ENCODE peak calls at places on chromosomes 3 and 15, in four cellular contexts. One of them, this sample, is unnamed.

GRCh38 chr3:73605388-73605787 is 19.4 kb downstream of the PDZRN3 start:
- DNase-seq in AG04450: no peak
- DNase-seq in prostate gland: no peak
- DNase-seq in WERI-Rb-1: no peak
- DNase-seq in this sample: no peak

GRCh38 chr15:96350321-96350720 is 19.8 kb downstream of the NR2F2 start:
- DNase-seq in AG04450: no peak
- DNase-seq in prostate gland: no peak
- DNase-seq in WERI-Rb-1: no peak
- DNase-seq in this sample: no peak

GRCh38 chr3:188890572-188891270 is 281.1 kb upstream of the TPRG1 start:
- DNase-seq in AG04450: no peak
- DNase-seq in prostate gland: no peak
- DNase-seq in WERI-Rb-1: no peak
- DNase-seq in this sample: no peak

GRCh38 chr3:194671511-194671899 is 486 bp downstream of the LSG1 start:
- DNase-seq in AG04450: no peak
- DNase-seq in prostate gland: no peak
- DNase-seq in WERI-Rb-1: no peak
- DNase-seq in this sample: peak

GRCh38 chr3:97510795-97511194 is 253.8 kb upstream of the ARL6 start:
- DNase-seq in AG04450: no peak
- DNase-seq in prostate gland: no peak
- DNase-seq in WERI-Rb-1: no peak
- DNase-seq in this sample: no peak

GRCh38 chr15:66993874-66994696 is 71.3 kb upstream of the SMAD3 start:
- DNase-seq in AG04450: no peak
- DNase-seq in prostate gland: no peak
- DNase-seq in WERI-Rb-1: no peak
- DNase-seq in this sample: no peak

GRCh38 chr3:12356996-12357395 is 68.1 kb downstream of the PPARG start:
- DNase-seq in AG04450: no peak
- DNase-seq in prostate gland: no peak
- DNase-seq in WERI-Rb-1: no peak
- DNase-seq in this sample: no peak

GRCh38 chr3:21694506-21694905 is 56.5 kb downstream of the ZNF385D start:
- DNase-seq in AG04450: no peak
- DNase-seq in prostate gland: no peak
- DNase-seq in WERI-Rb-1: no peak
- DNase-seq in this sample: no peak

GRCh38 chr3:13134879-13135206 is 61.6 kb upstream of the IQSEC1 start:
- DNase-seq in AG04450: no peak
- DNase-seq in prostate gland: no peak
- DNase-seq in WERI-Rb-1: peak
- DNase-seq in this sample: no peak

GRCh38 chr3:40185029-40185695 is 124.3 kb upstream of the EIF1B start:
- DNase-seq in AG04450: no peak
- DNase-seq in prostate gland: no peak
- DNase-seq in WERI-Rb-1: no peak
- DNase-seq in this sample: no peak

GRCh38 chr3:66482005-66482404 is 18.8 kb downstream of the LRIG1 start:
- DNase-seq in AG04450: no peak
- DNase-seq in prostate gland: no peak
- DNase-seq in WERI-Rb-1: no peak
- DNase-seq in this sample: no peak

GRCh38 chr3:5219216-5219615 is 31.7 kb downstream of the EDEM1 start:
- DNase-seq in AG04450: no peak
- DNase-seq in prostate gland: no peak
- DNase-seq in WERI-Rb-1: no peak
- DNase-seq in this sample: no peak

GRCh38 chr3:15287565-15288330 is 44.6 kb downstream of the SH3BP5 start:
- DNase-seq in AG04450: peak
- DNase-seq in prostate gland: no peak
- DNase-seq in WERI-Rb-1: no peak
- DNase-seq in this sample: no peak

GRCh38 chr3:53130179-53131135 is at the start of gene RFT1:
- DNase-seq in AG04450: peak
- DNase-seq in prostate gland: peak
- DNase-seq in WERI-Rb-1: peak
- DNase-seq in this sample: no peak

GRCh38 chr3:53134631-53135232 is 4.5 kb upstream of the RFT1 start:
- DNase-seq in AG04450: peak
- DNase-seq in prostate gland: peak
- DNase-seq in WERI-Rb-1: peak
- DNase-seq in this sample: no peak

GRCh38 chr3:53132347-53132746 is 2.1 kb upstream of the RFT1 start:
- DNase-seq in AG04450: no peak
- DNase-seq in prostate gland: no peak
- DNase-seq in WERI-Rb-1: no peak
- DNase-seq in this sample: no peak

GRCh38 chr3:53129344-53129743 is 891 bp downstream of the RFT1 start:
- DNase-seq in AG04450: no peak
- DNase-seq in prostate gland: no peak
- DNase-seq in WERI-Rb-1: no peak
- DNase-seq in this sample: no peak

DNA sequence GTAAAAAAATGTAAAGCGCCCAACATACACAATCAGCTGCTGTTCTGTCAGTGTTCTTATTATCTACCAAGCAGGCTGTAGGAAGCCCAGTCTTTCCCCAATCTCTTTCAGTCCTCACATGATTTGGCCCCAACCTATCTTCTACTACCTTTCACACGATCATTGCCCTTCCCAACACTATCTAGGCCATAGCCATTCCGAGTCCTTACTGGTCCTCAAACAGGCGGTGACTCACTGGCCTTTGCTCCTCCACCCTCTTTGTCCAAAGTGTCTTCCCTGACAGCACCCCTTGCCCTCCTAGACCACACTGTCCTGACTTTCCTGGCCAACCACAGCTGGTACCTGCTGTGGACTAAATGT is 881 bp upstream of the RFT1 start:
- DNase-seq in AG04450: no peak
- DNase-seq in prostate gland: no peak
- DNase-seq in WERI-Rb-1: no peak
- DNase-seq in this sample: no peak
- H3K4me3 ChIP-seq in AG04450: peak
- H3K4me3 ChIP-seq in prostate gland: no peak
- H3K4me3 ChIP-seq in WERI-Rb-1: peak
- H3K4me3 ChIP-seq in this sample: peak

DNA sequence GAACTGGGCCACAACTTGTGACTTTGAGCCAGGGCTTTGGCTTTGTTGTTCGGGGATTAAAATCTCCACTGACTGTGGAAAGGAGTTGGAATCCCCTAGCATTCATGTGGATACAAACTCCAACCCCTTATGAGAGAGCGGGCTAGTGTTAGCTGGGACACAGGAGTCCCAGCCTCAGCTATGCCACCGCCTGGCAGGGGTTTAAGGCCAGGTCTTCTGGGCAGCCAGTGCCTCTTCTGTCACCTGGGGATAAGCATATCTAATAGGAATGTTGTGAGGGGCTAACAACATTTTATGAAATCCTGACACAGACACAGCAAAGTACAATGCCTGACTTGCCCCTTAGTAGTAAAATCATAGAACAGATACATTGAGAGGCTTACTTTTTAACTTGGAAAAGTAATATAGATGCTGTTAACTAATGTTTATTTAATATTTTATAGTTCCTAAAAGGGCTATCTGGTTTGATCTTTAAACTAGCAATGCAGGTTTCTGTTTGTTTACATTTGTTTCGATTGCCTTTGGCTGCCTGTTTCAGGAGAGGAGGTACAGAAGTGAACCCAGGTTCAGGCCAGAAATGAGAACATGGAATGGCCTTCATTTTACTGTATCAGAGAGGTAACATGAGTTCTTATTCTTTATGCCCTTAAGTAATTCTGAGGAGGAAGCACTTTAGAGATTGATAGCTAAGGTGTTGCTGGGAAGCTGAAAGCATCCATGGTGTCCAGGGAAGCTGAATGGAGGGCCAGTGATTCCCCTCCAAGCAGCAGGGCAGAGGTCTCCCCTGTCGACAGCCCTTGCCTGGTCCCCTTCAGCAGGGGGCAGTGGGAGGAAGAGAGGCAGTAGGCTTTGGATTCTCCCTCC is 8.7 kb downstream of the GPR160 start:
- DNase-seq in AG04450: no peak
- DNase-seq in prostate gland: peak
- DNase-seq in WERI-Rb-1: no peak
- DNase-seq in this sample: no peak
- H3K4me3 ChIP-seq in AG04450: no peak
- H3K4me3 ChIP-seq in prostate gland: no peak
- H3K4me3 ChIP-seq in WERI-Rb-1: no peak
- H3K4me3 ChIP-seq in this sample: peak

GRCh38 chr15:60396560-60396963 is 1.2 kb downstream of the ANXA2 start:
- DNase-seq in AG04450: no peak
- DNase-seq in prostate gland: no peak
- DNase-seq in WERI-Rb-1: no peak
- DNase-seq in this sample: no peak

GRCh38 chr15:60396964-60397771 is 618 bp downstream of the ANXA2 start:
- DNase-seq in AG04450: no peak
- DNase-seq in prostate gland: peak
- DNase-seq in WERI-Rb-1: no peak
- DNase-seq in this sample: no peak

GRCh38 chr15:60392986-60393811 is 4.6 kb downstream of the ANXA2 start:
- DNase-seq in AG04450: no peak
- DNase-seq in prostate gland: peak
- DNase-seq in WERI-Rb-1: no peak
- DNase-seq in this sample: peak

GRCh38 chr15:60396100-60396499 is 1.7 kb downstream of the ANXA2 start:
- DNase-seq in AG04450: no peak
- DNase-seq in prostate gland: no peak
- DNase-seq in WERI-Rb-1: no peak
- DNase-seq in this sample: no peak

GRCh38 chr15:60395276-60396011 is 2.3 kb downstream of the ANXA2 start:
- DNase-seq in AG04450: no peak
- DNase-seq in prostate gland: no peak
- DNase-seq in WERI-Rb-1: no peak
- DNase-seq in this sample: no peak
- H3K4me3 ChIP-seq in AG04450: peak
- H3K4me3 ChIP-seq in prostate gland: peak
- H3K4me3 ChIP-seq in WERI-Rb-1: no peak
- H3K4me3 ChIP-seq in this sample: peak

GRCh38 chr3:112038863-112039262 is 4.3 kb downstream of the TMPRSS7 start:
- DNase-seq in AG04450: no peak
- DNase-seq in prostate gland: no peak
- DNase-seq in WERI-Rb-1: no peak
- DNase-seq in this sample: no peak

GRCh38 chr3:112047264-112047663 is 12.7 kb downstream of the TMPRSS7 start:
- DNase-seq in AG04450: no peak
- DNase-seq in prostate gland: no peak
- DNase-seq in WERI-Rb-1: no peak
- DNase-seq in this sample: no peak

GRCh38 chr3:112046599-112046998 is 12.1 kb downstream of the TMPRSS7 start:
- DNase-seq in AG04450: no peak
- DNase-seq in prostate gland: no peak
- DNase-seq in WERI-Rb-1: no peak
- DNase-seq in this sample: no peak

GRCh38 chr3:112042842-112043280 is 8.3 kb downstream of the TMPRSS7 start:
- DNase-seq in AG04450: no peak
- DNase-seq in prostate gland: no peak
- DNase-seq in WERI-Rb-1: no peak
- DNase-seq in this sample: no peak

GRCh38 chr3:112043621-112044201 is 9.2 kb downstream of the TMPRSS7 start:
- DNase-seq in AG04450: peak
- DNase-seq in prostate gland: peak
- DNase-seq in WERI-Rb-1: peak
- DNase-seq in this sample: no peak
- H3K4me3 ChIP-seq in AG04450: no peak
- H3K4me3 ChIP-seq in prostate gland: no peak
- H3K4me3 ChIP-seq in WERI-Rb-1: no peak
- H3K4me3 ChIP-seq in this sample: peak